ENCODE peak calls at places on chromosomes 1 and 21, in seven cellular contexts. M is BE2C, X is GM20000, W is lower leg skin, D is GM12865, J is fibroblast of mammary gland, G is tibial nerve. B is an unnamed sample.

GRCh38 chr21:33640697-33641338 is 723 bp downstream of the CRYZL1 start:
- DNase-seq in M (peak), X (peak), W (no peak), D (peak), J (peak), G (no peak), B (peak)

GRCh38 chr1:154320882-154321608 is at the start of gene AQP10:
- DNase-seq in M (peak), X (no peak), W (no peak), D (no peak), J (no peak), G (no peak), B (no peak)

GRCh38 chr1:77406661-77407060 is 124.8 kb downstream of the AK5 start:
- DNase-seq in M (peak), X (no peak), W (no peak), D (no peak), J (no peak), G (no peak), B (no peak)

GRCh38 chr1:108880850-108881249 is 4.1 kb downstream of the GPSM2 start:
- DNase-seq in M (peak), X (no peak), W (no peak), D (no peak), J (no peak), G (no peak), B (no peak)

GRCh38 chr1:196078691-196079090 is 529.5 kb downstream of the KCNT2 start:
- DNase-seq in M (no peak), X (no peak), W (no peak), D (no peak), J (peak), G (no peak), B (no peak)

GRCh38 chr1:221101792-221102191 is 222.5 kb downstream of the HLX start:
- DNase-seq in M (no peak), X (no peak), W (no peak), D (no peak), J (peak), G (no peak), B (no peak)

GRCh38 chr1:51600529-51600928 is 16.4 kb upstream of the OSBPL9 start:
- DNase-seq in M (no peak), X (no peak), W (no peak), D (no peak), J (no peak), G (no peak), B (no peak)

GRCh38 chr1:247531937-247532336 is 4.3 kb downstream of the OR2C3 start:
- DNase-seq in M (no peak), X (no peak), W (no peak), D (no peak), J (no peak), G (no peak), B (no peak)

GRCh38 chr1:240000634-240001033 is 91.0 kb upstream of the FMN2 start:
- DNase-seq in M (no peak), X (no peak), W (no peak), D (no peak), J (peak), G (no peak), B (no peak)

GRCh38 chr1:17586172-17586963 is 46.9 kb downstream of the ARHGEF10L start:
- DNase-seq in M (no peak), X (no peak), W (no peak), D (no peak), J (peak), G (no peak), B (no peak)

GRCh38 chr1:178484698-178485225 is 12.0 kb downstream of the CLEC20A start:
- DNase-seq in M (no peak), X (no peak), W (no peak), D (no peak), J (peak), G (no peak), B (peak)

GRCh38 chr1:156801409-156802121 is 15.1 kb downstream of the SH2D2A start:
- DNase-seq in M (peak), X (no peak), W (no peak), D (no peak), J (peak), G (no peak), B (no peak)

GRCh38 chr1:236522937-236523703 is 662 bp upstream of the LGALS8 start:
- DNase-seq in M (no peak), X (no peak), W (peak), D (no peak), J (no peak), G (no peak), B (no peak)

GRCh38 chr1:39293375-39294070 is 89.0 kb downstream of the MACF1 start:
- DNase-seq in M (no peak), X (no peak), W (no peak), D (no peak), J (no peak), G (no peak), B (no peak)

GRCh38 chr1:14781811-14782210 is 183.3 kb downstream of the KAZN start:
- DNase-seq in M (no peak), X (no peak), W (no peak), D (no peak), J (no peak), G (no peak), B (no peak)

GRCh38 chr1:14784790-14785773 is 186.6 kb downstream of the KAZN start:
- DNase-seq in M (no peak), X (no peak), W (no peak), D (no peak), J (no peak), G (no peak), B (no peak)

GRCh38 chr1:14783592-14783886 is 185.1 kb downstream of the KAZN start:
- DNase-seq in M (no peak), X (no peak), W (no peak), D (no peak), J (no peak), G (no peak), B (no peak)

GRCh38 chr1:14780271-14780670 is 181.8 kb downstream of the KAZN start:
- DNase-seq in M (no peak), X (no peak), W (no peak), D (no peak), J (peak), G (no peak), B (no peak)

DNA sequence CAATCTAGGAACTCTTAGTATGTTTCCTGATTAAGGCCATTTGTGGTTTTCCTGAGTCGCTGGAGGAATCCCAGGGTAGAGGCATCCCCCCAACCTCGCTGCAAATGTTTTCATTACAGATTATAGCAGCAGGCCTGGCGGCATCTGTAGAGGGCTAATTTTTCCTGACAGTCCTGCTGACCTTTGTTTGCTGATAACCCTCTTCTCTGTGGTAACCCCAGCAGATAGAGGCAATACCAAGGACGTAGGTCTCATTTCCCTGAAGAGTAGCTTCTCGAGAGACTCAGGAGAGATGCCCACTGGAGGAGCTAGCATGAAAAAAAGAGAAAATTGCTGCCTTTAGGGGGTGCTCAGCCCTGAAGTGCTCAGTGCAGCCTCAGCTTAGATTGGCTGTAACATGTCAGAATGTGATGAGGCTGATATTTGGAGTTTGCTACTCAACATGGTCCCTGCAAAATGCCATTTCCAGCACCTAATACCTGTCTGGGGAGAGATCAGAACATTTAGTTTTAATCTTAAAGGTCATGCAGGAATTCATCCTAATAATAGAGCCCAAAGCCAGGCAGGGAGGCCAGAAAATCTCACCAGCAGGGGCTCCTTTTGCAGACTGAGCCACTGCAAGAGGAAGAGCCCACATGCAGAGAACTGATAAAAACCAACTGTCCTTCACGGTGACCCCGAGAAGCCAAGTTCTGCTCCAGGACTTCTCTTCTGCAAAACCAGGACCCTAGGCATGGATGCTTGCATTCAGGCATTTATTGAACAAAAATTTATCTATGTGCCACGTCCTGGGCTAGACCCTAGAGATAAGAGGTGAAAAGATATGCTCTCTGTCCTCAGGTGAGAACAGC is 184.5 kb downstream of the KAZN start:
- DNase-seq in M (no peak), X (no peak), W (no peak), D (no peak), J (no peak), G (no peak), B (no peak)
- TF ChIP-seq CTCF in M (no peak), X (no peak), W (no peak), D (no peak), J (no peak), G (no peak), B (no peak)

GRCh38 chr1:200311256-200311655 is 98.6 kb downstream of the ZNF281 start:
- DNase-seq in M (no peak), X (no peak), W (no peak), D (no peak), J (peak), G (no peak), B (no peak)

GRCh38 chr1:200310824-200311223 is 99.0 kb downstream of the ZNF281 start:
- DNase-seq in M (no peak), X (no peak), W (no peak), D (no peak), J (no peak), G (no peak), B (no peak)

GRCh38 chr1:200317236-200317635 is 92.6 kb downstream of the ZNF281 start:
- DNase-seq in M (no peak), X (no peak), W (no peak), D (no peak), J (peak), G (no peak), B (no peak)

GRCh38 chr1:200316148-200316803 is 93.6 kb downstream of the ZNF281 start:
- DNase-seq in M (no peak), X (no peak), W (no peak), D (no peak), J (no peak), G (no peak), B (no peak)

GRCh38 chr1:200314085-200314750 is 95.6 kb downstream of the ZNF281 start:
- DNase-seq in M (no peak), X (no peak), W (no peak), D (no peak), J (peak), G (no peak), B (no peak)
- TF ChIP-seq CTCF in M (no peak), X (no peak), W (no peak), D (no peak), J (no peak), G (no peak), B (no peak)

GRCh38 chr1:1910651-1911389 is 4.2 kb upstream of the CALML6 start:
- DNase-seq in M (no peak), X (no peak), W (no peak), D (no peak), J (no peak), G (no peak), B (no peak)
- TF ChIP-seq CTCF in M (no peak), X (no peak), W (no peak), D (no peak), J (no peak), G (no peak), B (no peak)

DNA sequence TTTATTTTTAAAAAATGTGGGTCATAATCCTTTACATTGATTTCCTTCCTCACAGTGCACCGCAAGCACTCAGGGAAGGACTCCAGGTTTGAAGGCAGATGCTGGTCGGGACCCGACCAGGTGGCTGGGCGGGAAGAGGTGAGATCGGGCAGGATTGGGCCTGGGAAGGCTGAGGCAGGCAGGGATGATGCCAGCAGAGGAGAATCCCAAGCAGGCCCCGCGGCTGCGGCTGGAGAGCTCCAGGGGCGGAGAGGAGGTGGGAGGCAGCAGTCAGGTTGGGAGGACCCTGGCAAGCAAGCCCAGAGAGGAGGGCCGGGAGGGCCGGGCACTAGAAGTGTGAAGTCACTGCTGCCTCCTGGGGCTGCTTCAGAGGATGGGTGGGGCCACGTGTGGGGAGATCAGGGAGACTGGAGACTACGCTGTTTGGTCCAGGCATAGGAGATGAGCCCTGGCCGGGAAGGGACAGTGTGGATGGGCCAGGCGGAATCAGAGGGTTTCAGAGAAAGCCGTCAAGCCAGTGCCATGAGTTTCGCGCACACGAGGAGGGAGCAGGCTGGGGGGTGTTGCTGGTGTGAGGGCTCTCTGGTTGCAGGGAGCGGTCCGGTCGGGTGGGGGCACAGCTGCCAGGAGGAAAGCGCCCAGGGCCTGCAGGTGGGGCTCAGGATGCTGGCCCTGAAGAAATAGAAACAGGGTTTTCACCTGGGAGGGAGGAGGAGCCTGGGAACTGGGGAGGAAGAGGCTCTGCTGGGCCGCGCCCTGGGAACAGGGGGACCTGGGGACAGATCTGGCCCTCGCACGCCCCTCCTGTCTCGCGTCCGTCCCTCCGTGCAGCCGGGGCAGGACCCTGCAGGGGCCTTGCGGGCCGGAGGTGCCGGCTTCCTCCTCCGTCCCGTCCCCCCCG is 890 bp upstream of the COL18A1 start:
- DNase-seq in M (no peak), X (no peak), W (peak), D (no peak), J (peak), G (peak), B (no peak)
- TF ChIP-seq CTCF in M (no peak), X (no peak), W (no peak), D (no peak), J (no peak), G (no peak), B (no peak)

GRCh38 chr21:40141621-40142020 is 274.4 kb downstream of the PCP4 start:
- DNase-seq in M (no peak), X (no peak), W (no peak), D (no peak), J (no peak), G (no peak), B (no peak)

GRCh38 chr21:40151611-40152010 is 284.4 kb downstream of the PCP4 start:
- DNase-seq in M (no peak), X (no peak), W (no peak), D (no peak), J (no peak), G (no peak), B (no peak)

GRCh38 chr21:40143822-40144525 is 276.7 kb downstream of the PCP4 start:
- DNase-seq in M (peak), X (peak), W (no peak), D (peak), J (peak), G (peak), B (peak)

GRCh38 chr21:40140675-40141074 is 273.4 kb downstream of the PCP4 start:
- DNase-seq in M (no peak), X (no peak), W (no peak), D (no peak), J (no peak), G (no peak), B (no peak)

DNA sequence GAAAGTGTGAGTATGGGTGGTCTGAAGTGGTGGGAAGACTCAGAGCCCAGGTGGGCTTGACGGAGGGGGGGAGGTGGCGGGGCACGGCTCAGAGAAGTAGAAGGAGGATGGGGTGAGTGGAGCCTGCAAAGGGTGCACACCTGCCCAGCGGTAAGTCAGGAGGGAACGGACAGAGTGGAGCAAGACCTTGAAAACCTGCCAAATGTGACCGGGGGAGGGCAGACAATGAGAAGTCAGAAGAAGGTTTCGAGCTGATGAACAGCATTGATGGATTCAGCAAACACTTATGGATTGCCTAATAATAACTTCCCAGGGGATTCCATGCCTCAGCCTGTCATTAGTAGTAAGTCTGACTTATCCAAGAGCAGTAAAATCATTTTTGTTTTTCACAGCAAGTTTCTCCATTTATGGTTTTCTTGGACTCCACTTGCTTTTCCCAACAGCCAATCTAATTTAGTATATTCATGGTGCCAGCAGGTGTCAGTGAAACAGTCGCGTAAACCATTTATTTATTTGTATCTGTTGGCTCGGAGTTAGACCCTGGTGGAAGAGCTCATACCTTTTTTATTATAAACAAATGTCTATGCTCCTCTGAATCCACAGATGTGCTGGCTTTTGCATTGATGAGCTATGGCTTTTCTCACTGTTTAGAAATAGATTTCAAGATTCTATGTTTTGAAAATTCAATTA is 279.1 kb downstream of the PCP4 start:
- DNase-seq in M (no peak), X (no peak), W (no peak), D (no peak), J (peak), G (no peak), B (no peak)
- TF ChIP-seq CTCF in M (no peak), X (no peak), W (no peak), D (no peak), J (no peak), G (no peak), B (no peak)